ENCODE peak calls at places on chromosomes 7 and 10, in five cellular contexts. One of them, this sample, is unnamed. For H3K4me1, the result is how much of the 10 kb centered on the place peaks cover.

GRCh38 chr7:52684388-52684787 is 351.0 kb upstream of the POM121L12 start:
- DNase-seq in psoas muscle: no peak
- DNase-seq in Karpas-422: no peak
- DNase-seq in cardiac muscle cell: no peak
- DNase-seq in upper lobe of right lung: no peak
- DNase-seq in this sample: no peak

GRCh38 chr7:73557397-73558257 is at the start of gene BCL7B:
- DNase-seq in psoas muscle: peak
- DNase-seq in Karpas-422: peak
- DNase-seq in cardiac muscle cell: peak
- DNase-seq in upper lobe of right lung: peak
- DNase-seq in this sample: peak

GRCh38 chr7:116356979-116357378 is 142.6 kb upstream of the CAV2 start:
- DNase-seq in upper lobe of right lung: no peak
- DNase-seq in cardiac muscle cell: peak
- DNase-seq in Karpas-422: no peak
- DNase-seq in psoas muscle: no peak
- DNase-seq in this sample: no peak

GRCh38 chr7:103609778-103610177 is 163.8 kb upstream of the SLC26A5 start:
- DNase-seq in cardiac muscle cell: no peak
- DNase-seq in psoas muscle: no peak
- DNase-seq in Karpas-422: no peak
- DNase-seq in upper lobe of right lung: no peak
- DNase-seq in this sample: no peak

GRCh38 chr7:33744293-33744692 is 161.0 kb upstream of the BMPER start:
- DNase-seq in psoas muscle: no peak
- DNase-seq in Karpas-422: peak
- DNase-seq in upper lobe of right lung: no peak
- DNase-seq in cardiac muscle cell: peak
- DNase-seq in this sample: no peak

GRCh38 chr10:96339956-96340904 is 18.6 kb downstream of the OPALIN start:
- DNase-seq in cardiac muscle cell: peak
- DNase-seq in psoas muscle: peak
- DNase-seq in upper lobe of right lung: no peak
- DNase-seq in Karpas-422: peak
- DNase-seq in this sample: peak

GRCh38 chr10:35961501-35961900 is 319.4 kb upstream of the FZD8 start:
- DNase-seq in psoas muscle: no peak
- DNase-seq in cardiac muscle cell: no peak
- DNase-seq in Karpas-422: no peak
- DNase-seq in upper lobe of right lung: no peak
- DNase-seq in this sample: no peak

GRCh38 chr7:15618275-15618674 is 56.5 kb upstream of the AGMO start:
- DNase-seq in Karpas-422: no peak
- DNase-seq in cardiac muscle cell: no peak
- DNase-seq in upper lobe of right lung: no peak
- DNase-seq in psoas muscle: no peak
- DNase-seq in this sample: no peak

GRCh38 chr7:2554654-2555053 is 670 bp downstream of the BRAT1 start:
- DNase-seq in Karpas-422: peak
- DNase-seq in psoas muscle: no peak
- DNase-seq in upper lobe of right lung: peak
- DNase-seq in cardiac muscle cell: peak
- DNase-seq in this sample: no peak

GRCh38 chr10:79196470-79197461 is 128.0 kb downstream of the ZMIZ1 start:
- DNase-seq in Karpas-422: peak
- DNase-seq in psoas muscle: peak
- DNase-seq in cardiac muscle cell: peak
- DNase-seq in upper lobe of right lung: peak
- DNase-seq in this sample: peak

GRCh38 chr7:54904130-54904529 is 114.7 kb upstream of the EGFR start:
- DNase-seq in upper lobe of right lung: no peak
- DNase-seq in cardiac muscle cell: no peak
- DNase-seq in Karpas-422: no peak
- DNase-seq in psoas muscle: no peak
- DNase-seq in this sample: peak

GRCh38 chr10:74047871-74048270 is 50.0 kb downstream of the VCL start:
- DNase-seq in Karpas-422: peak
- DNase-seq in psoas muscle: no peak
- DNase-seq in cardiac muscle cell: no peak
- DNase-seq in upper lobe of right lung: no peak
- DNase-seq in this sample: no peak

GRCh38 chr10:77925795-77926565 is 575 bp downstream of the DLG5 start:
- DNase-seq in Karpas-422: no peak
- DNase-seq in psoas muscle: peak
- DNase-seq in upper lobe of right lung: peak
- DNase-seq in cardiac muscle cell: peak
- DNase-seq in this sample: peak

GRCh38 chr10:108323274-108323798 is 1158.8 kb upstream of the SORCS1 start:
- DNase-seq in cardiac muscle cell: no peak
- DNase-seq in upper lobe of right lung: no peak
- DNase-seq in psoas muscle: no peak
- DNase-seq in Karpas-422: no peak
- DNase-seq in this sample: no peak

GRCh38 chr10:86723009-86723408 is 33.4 kb upstream of the BMPR1A start:
- DNase-seq in cardiac muscle cell: no peak
- DNase-seq in psoas muscle: no peak
- DNase-seq in upper lobe of right lung: no peak
- DNase-seq in Karpas-422: no peak
- DNase-seq in this sample: no peak

GRCh38 chr10:117364121-117364960 is 10.9 kb downstream of the PDZD8 start:
- DNase-seq in Karpas-422: no peak
- DNase-seq in psoas muscle: no peak
- DNase-seq in cardiac muscle cell: no peak
- DNase-seq in upper lobe of right lung: no peak
- DNase-seq in this sample: no peak

GRCh38 chr7:95772771-95773581 is 622 bp downstream of the DYNC1I1 start:
- DNase-seq in Karpas-422: no peak
- DNase-seq in cardiac muscle cell: peak
- DNase-seq in psoas muscle: peak
- DNase-seq in upper lobe of right lung: no peak
- DNase-seq in this sample: peak

GRCh38 chr7:47763063-47763974 is 181.4 kb upstream of the TNS3 start:
- DNase-seq in upper lobe of right lung: no peak
- DNase-seq in Karpas-422: no peak
- DNase-seq in psoas muscle: no peak
- DNase-seq in cardiac muscle cell: no peak
- DNase-seq in this sample: peak

GRCh38 chr7:14954035-14954434 is 51.5 kb upstream of the DGKB start:
- DNase-seq in Karpas-422: no peak
- DNase-seq in cardiac muscle cell: peak
- DNase-seq in upper lobe of right lung: no peak
- DNase-seq in psoas muscle: no peak
- DNase-seq in this sample: no peak

GRCh38 chr10:97977673-97978072 is 52.7 kb downstream of the CRTAC1 start:
- DNase-seq in psoas muscle: no peak
- DNase-seq in Karpas-422: no peak
- DNase-seq in upper lobe of right lung: no peak
- DNase-seq in cardiac muscle cell: no peak
- DNase-seq in this sample: no peak

GRCh38 chr7:136452948-136453347 is 415.5 kb upstream of the CHRM2 start:
- DNase-seq in Karpas-422: no peak
- DNase-seq in psoas muscle: no peak
- DNase-seq in upper lobe of right lung: no peak
- DNase-seq in cardiac muscle cell: no peak
- DNase-seq in this sample: no peak

GRCh38 chr7:41491752-41492405 is 211.0 kb downstream of the INHBA start:
- DNase-seq in Karpas-422: no peak
- DNase-seq in upper lobe of right lung: no peak
- DNase-seq in psoas muscle: no peak
- DNase-seq in cardiac muscle cell: peak
- DNase-seq in this sample: peak

GRCh38 chr7:3893151-3893788 is 592.2 kb downstream of the SDK1 start:
- DNase-seq in Karpas-422: no peak
- DNase-seq in upper lobe of right lung: no peak
- DNase-seq in psoas muscle: no peak
- DNase-seq in cardiac muscle cell: no peak
- DNase-seq in this sample: no peak

GRCh38 chr10:69748621-69749020 is 53.1 kb upstream of the COL13A1 start:
- DNase-seq in psoas muscle: no peak
- DNase-seq in Karpas-422: no peak
- DNase-seq in upper lobe of right lung: no peak
- DNase-seq in cardiac muscle cell: no peak
- DNase-seq in this sample: no peak

GRCh38 chr7:76095908-76096307 is 48.0 kb downstream of the MDH2 start:
- DNase-seq in psoas muscle: no peak
- DNase-seq in cardiac muscle cell: no peak
- DNase-seq in Karpas-422: no peak
- DNase-seq in upper lobe of right lung: no peak
- DNase-seq in this sample: no peak

GRCh38 chr10:18582803-18583202 is 68.6 kb downstream of the NSUN6 start:
- DNase-seq in upper lobe of right lung: no peak
- DNase-seq in Karpas-422: no peak
- DNase-seq in cardiac muscle cell: peak
- DNase-seq in psoas muscle: no peak
- DNase-seq in this sample: no peak

GRCh38 chr10:13624630-13625029 is 37.9 kb downstream of the PRPF18 start:
- DNase-seq in cardiac muscle cell: no peak
- DNase-seq in psoas muscle: no peak
- DNase-seq in upper lobe of right lung: no peak
- DNase-seq in Karpas-422: no peak
- DNase-seq in this sample: no peak

GRCh38 chr7:143240323-143241168 is 18.7 kb downstream of the TAS2R40 start:
- DNase-seq in Karpas-422: peak
- DNase-seq in upper lobe of right lung: no peak
- DNase-seq in cardiac muscle cell: peak
- DNase-seq in psoas muscle: peak
- DNase-seq in this sample: peak

GRCh38 chr7:17680943-17681351 is 259.3 kb downstream of the SNX13 start:
- DNase-seq in cardiac muscle cell: peak
- DNase-seq in upper lobe of right lung: no peak
- DNase-seq in psoas muscle: no peak
- DNase-seq in Karpas-422: peak
- DNase-seq in this sample: no peak

GRCh38 chr10:60878224-60878623 is 65.8 kb downstream of the RHOBTB1 start:
- DNase-seq in upper lobe of right lung: no peak
- DNase-seq in Karpas-422: no peak
- DNase-seq in cardiac muscle cell: no peak
- DNase-seq in psoas muscle: peak
- DNase-seq in this sample: no peak

GRCh38 chr10:43710772-43711471 is 62.2 kb upstream of the ZNF32 start:
- DNase-seq in upper lobe of right lung: peak
- DNase-seq in psoas muscle: no peak
- DNase-seq in cardiac muscle cell: no peak
- DNase-seq in Karpas-422: no peak
- DNase-seq in this sample: no peak

GRCh38 chr10:69901623-69902505 is 100.2 kb downstream of the COL13A1 start:
- DNase-seq in Karpas-422: peak
- DNase-seq in upper lobe of right lung: peak
- DNase-seq in cardiac muscle cell: peak
- DNase-seq in psoas muscle: peak
- DNase-seq in this sample: peak

GRCh38 chr10:71233491-71233892 is 21.1 kb downstream of the UNC5B start:
- DNase-seq in Karpas-422: no peak
- DNase-seq in psoas muscle: no peak
- DNase-seq in cardiac muscle cell: no peak
- DNase-seq in upper lobe of right lung: no peak
- DNase-seq in this sample: no peak
- H3K4me1 ChIP-seq in Karpas-422: under half
- H3K4me1 ChIP-seq in psoas muscle: under half
- H3K4me1 ChIP-seq in cardiac muscle cell: half or more
- H3K4me1 ChIP-seq in upper lobe of right lung: under half
- H3K4me1 ChIP-seq in this sample: under half

GRCh38 chr7:92815412-92815811 is 21.0 kb downstream of the CDK6 start:
- DNase-seq in upper lobe of right lung: no peak
- DNase-seq in Karpas-422: no peak
- DNase-seq in psoas muscle: no peak
- DNase-seq in cardiac muscle cell: no peak
- DNase-seq in this sample: no peak
- H3K4me1 ChIP-seq in upper lobe of right lung: under half
- H3K4me1 ChIP-seq in Karpas-422: half or more
- H3K4me1 ChIP-seq in psoas muscle: under half
- H3K4me1 ChIP-seq in cardiac muscle cell: under half
- H3K4me1 ChIP-seq in this sample: under half

DNA sequence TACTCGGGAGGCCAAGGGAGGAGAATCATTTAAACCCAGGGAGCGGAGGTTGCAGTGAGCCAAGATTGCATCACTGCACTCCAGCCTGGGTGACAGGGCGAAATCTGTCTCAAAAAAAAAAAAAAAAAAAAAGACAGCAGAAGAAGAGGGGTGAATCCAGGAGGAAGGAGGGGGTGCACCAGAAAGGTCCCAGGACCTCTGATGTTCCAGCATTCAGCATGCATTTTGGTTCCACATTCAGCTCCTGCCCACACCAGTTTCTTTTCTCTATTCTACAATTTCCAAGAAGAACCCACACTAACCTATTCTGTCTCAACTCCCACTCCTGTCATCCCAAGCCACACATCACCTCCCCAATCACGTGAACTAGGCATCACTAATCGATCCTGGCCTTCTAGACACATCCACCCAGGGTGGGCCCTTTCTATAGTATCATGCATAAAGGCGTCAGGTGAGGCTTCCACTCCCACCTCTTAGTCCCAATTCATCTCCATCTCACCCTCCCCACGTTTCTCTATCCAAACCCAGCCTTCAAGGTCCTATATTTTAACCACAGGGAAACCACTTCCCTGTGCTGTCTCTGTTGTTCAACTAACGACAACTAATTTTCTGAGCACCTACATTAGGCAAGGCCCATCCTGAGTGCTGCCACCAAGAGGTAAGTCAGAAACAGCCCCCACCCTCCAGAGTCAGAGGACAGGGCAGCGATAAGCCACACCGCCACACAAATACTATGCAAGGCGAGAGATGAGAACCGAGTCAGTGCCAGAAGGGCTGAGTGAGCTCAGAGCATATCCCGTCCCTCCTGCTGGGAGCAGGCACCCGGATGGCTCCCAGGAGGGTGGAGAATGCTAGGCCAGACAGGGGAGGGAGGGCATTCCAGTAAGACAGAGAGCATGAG is 2.2 kb downstream of the ANXA11 start:
- DNase-seq in psoas muscle: peak
- DNase-seq in cardiac muscle cell: peak
- DNase-seq in Karpas-422: peak
- DNase-seq in upper lobe of right lung: peak
- DNase-seq in this sample: peak
- H3K4me1 ChIP-seq in psoas muscle: half or more
- H3K4me1 ChIP-seq in cardiac muscle cell: under half
- H3K4me1 ChIP-seq in Karpas-422: under half
- H3K4me1 ChIP-seq in upper lobe of right lung: half or more
- H3K4me1 ChIP-seq in this sample: under half

DNA sequence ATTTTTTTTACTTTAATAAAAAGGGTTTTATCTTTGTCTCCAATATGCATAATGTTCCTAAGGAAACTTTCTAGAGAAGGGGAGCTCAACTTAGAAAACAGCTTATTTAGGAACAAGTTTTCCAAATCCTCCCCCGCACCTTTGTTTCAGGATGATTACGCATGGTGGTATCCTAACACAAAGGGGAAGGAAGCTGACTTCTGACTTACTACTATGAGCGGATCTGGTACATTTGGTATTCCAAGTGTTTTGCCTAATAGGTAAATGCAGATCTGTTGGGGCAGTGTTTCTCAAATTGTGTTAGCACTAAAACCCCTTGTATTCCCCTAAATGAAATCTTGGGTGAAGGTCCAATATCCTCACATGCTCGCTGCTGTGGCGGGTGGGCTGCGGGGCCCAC is 229.3 kb upstream of the KLF14 start:
- DNase-seq in psoas muscle: no peak
- DNase-seq in Karpas-422: no peak
- DNase-seq in cardiac muscle cell: no peak
- DNase-seq in upper lobe of right lung: no peak
- DNase-seq in this sample: no peak
- H3K4me1 ChIP-seq in psoas muscle: under half
- H3K4me1 ChIP-seq in Karpas-422: half or more
- H3K4me1 ChIP-seq in cardiac muscle cell: under half
- H3K4me1 ChIP-seq in upper lobe of right lung: under half
- H3K4me1 ChIP-seq in this sample: under half

GRCh38 chr10:21364196-21365114 is 161.0 kb downstream of the SKIDA1 start:
- DNase-seq in psoas muscle: peak
- DNase-seq in upper lobe of right lung: no peak
- DNase-seq in cardiac muscle cell: peak
- DNase-seq in Karpas-422: no peak
- DNase-seq in this sample: no peak
- H3K4me1 ChIP-seq in psoas muscle: under half
- H3K4me1 ChIP-seq in upper lobe of right lung: under half
- H3K4me1 ChIP-seq in cardiac muscle cell: under half
- H3K4me1 ChIP-seq in Karpas-422: under half
- H3K4me1 ChIP-seq in this sample: under half